ENCODE peak calls at places on chromosome 10, in nine cellular contexts. L, S, N, O, R, W, V, M and Z are unnamed samples.

GRCh38 chr10:73501651-73502050 is 5.8 kb upstream of the PPP3CB start:
- DNase-seq in O (no peak), M (no peak), R (no peak), S (no peak), W (no peak), N (no peak), V (no peak), L (no peak), Z (peak; percentile 15)

GRCh38 chr10:34061846-34062245 is 727.4 kb upstream of the NRP1 start:
- DNase-seq in N (no peak), L (no peak), M (no peak), R (no peak), V (no peak), S (no peak), W (no peak), O (no peak), Z (peak; percentile 63)

GRCh38 chr10:51800121-51800520 is 100.7 kb upstream of the CSTF2T start:
- DNase-seq in S (no peak), N (no peak), W (no peak), M (no peak), V (no peak), L (no peak), O (no peak), R (no peak), Z (no peak)

GRCh38 chr10:73892314-73893080 is 18.1 kb upstream of the CAMK2G start:
- DNase-seq in N (no peak), V (no peak), O (no peak), M (no peak), S (no peak), L (peak; percentile 44), R (no peak), W (no peak), Z (no peak)

GRCh38 chr10:4384254-4384653 is 441.8 kb upstream of the AKR1E2 start:
- DNase-seq in R (no peak), L (no peak), W (no peak), N (no peak), M (no peak), O (no peak), V (no peak), S (no peak), Z (peak; percentile 12)

GRCh38 chr10:28722065-28722803 is 44.9 kb downstream of the BAMBI start:
- DNase-seq in V (peak; percentile 27), O (no peak), L (peak; percentile 17), W (peak; percentile 67), S (no peak), R (no peak), N (no peak), M (peak; percentile 49), Z (no peak)

GRCh38 chr10:31650010-31650409 is 278.6 kb downstream of the ARHGAP12 start:
- DNase-seq in L (peak; percentile 19), S (peak; percentile 53), N (no peak), R (no peak), M (no peak), V (no peak), W (no peak), O (no peak), Z (peak; percentile 13)

GRCh38 chr10:129097776-129098175 is 369.3 kb upstream of the MGMT start:
- DNase-seq in W (no peak), O (no peak), R (no peak), M (no peak), N (no peak), L (no peak), V (no peak), S (no peak), Z (no peak)

GRCh38 chr10:7243873-7244272 is 167.0 kb downstream of the SFMBT2 start:
- DNase-seq in O (no peak), L (no peak), S (no peak), M (no peak), N (no peak), R (no peak), V (no peak), W (no peak), Z (no peak)

GRCh38 chr10:29794776-29795635 is 160.2 kb upstream of the SVIL start:
- DNase-seq in O (no peak), S (no peak), N (no peak), R (no peak), M (no peak), V (no peak), L (no peak), W (no peak), Z (no peak)

GRCh38 chr10:128087884-128088695 is 38.1 kb downstream of the MKI67 start:
- DNase-seq in M (no peak), N (no peak), R (no peak), O (no peak), W (no peak), S (no peak), L (peak; percentile 27), V (no peak), Z (no peak)

GRCh38 chr10:22655312-22655973 is 58.9 kb downstream of the PIP4K2A start:
- DNase-seq in V (no peak), L (peak; percentile 91), R (peak; percentile 60), N (no peak), M (no peak), O (no peak), W (no peak), S (peak; percentile 70), Z (peak; percentile 94)

GRCh38 chr10:91935886-91936285 is 12.3 kb downstream of the BTAF1 start:
- DNase-seq in N (no peak), W (no peak), L (peak; percentile 89), M (no peak), V (no peak), O (no peak), S (no peak), R (no peak), Z (peak; percentile 21)

GRCh38 chr10:86290933-86291615 is 75.5 kb downstream of the GRID1 start:
- DNase-seq in S (no peak), L (no peak), R (no peak), N (no peak), V (no peak), W (peak; percentile 21), O (no peak), M (no peak), Z (no peak)

GRCh38 chr10:45514283-45515270 is 140.6 kb downstream of the ALOX5 start:
- DNase-seq in V (no peak), S (no peak), M (peak; percentile 75), W (no peak), L (peak; percentile 92), R (no peak), O (no peak), N (no peak), Z (peak; percentile 33)

GRCh38 chr10:79084012-79084971 is 15.5 kb downstream of the ZMIZ1 start:
- DNase-seq in M (peak; percentile 19), R (no peak), O (no peak), S (peak; percentile 98), N (no peak), W (no peak), V (no peak), L (peak; percentile 94), Z (peak; percentile 97)

GRCh38 chr10:124349993-124350280 is 68.8 kb downstream of the OAT start:
- DNase-seq in L (no peak), R (no peak), N (no peak), O (no peak), V (no peak), S (no peak), W (no peak), M (no peak), Z (no peak)

GRCh38 chr10:15863733-15864132 is 3.4 kb upstream of the MINDY3 start:
- DNase-seq in R (no peak), V (peak; percentile 82), O (no peak), L (no peak), N (no peak), S (no peak), W (no peak), M (no peak), Z (no peak)

GRCh38 chr10:81288544-81288943 is 586.5 kb upstream of the NRG3 start:
- DNase-seq in R (no peak), M (no peak), W (no peak), S (no peak), V (no peak), O (no peak), N (no peak), L (no peak), Z (no peak)

GRCh38 chr10:100827819-100828743 is 82.7 kb downstream of the PAX2 start:
- DNase-seq in M (peak; percentile 10), W (peak; percentile 85), L (no peak), V (no peak), R (no peak), S (no peak), N (no peak), O (no peak), Z (no peak)

GRCh38 chr10:75236178-75236825 is 545 bp upstream of the COMTD1 start:
- DNase-seq in O (no peak), W (no peak), M (no peak), L (no peak), S (no peak), R (no peak), N (no peak), V (no peak), Z (no peak)

GRCh38 chr10:99612167-99612831 is 7.9 kb downstream of the SLC25A28 start:
- DNase-seq in M (peak; percentile 57), L (peak; percentile 72), N (no peak), S (peak; percentile 55), R (no peak), V (peak; percentile 1), W (no peak), O (no peak), Z (peak; percentile 53)

GRCh38 chr10:49163741-49164140 is 24.4 kb downstream of the TMEM273 start:
- DNase-seq in R (no peak), N (no peak), W (peak; percentile 22), L (no peak), V (no peak), S (no peak), M (no peak), O (no peak), Z (no peak)

GRCh38 chr10:100148353-100149211 is 37.2 kb downstream of the ERLIN1 start:
- DNase-seq in R (no peak), L (peak; percentile 99), W (no peak), V (no peak), N (peak; percentile 13), O (peak; percentile 25), S (peak; percentile 55), M (no peak), Z (peak; percentile 84)

GRCh38 chr10:132893090-132893489 is 49.3 kb downstream of the CFAP46 start:
- DNase-seq in W (no peak), O (no peak), R (no peak), S (no peak), V (no peak), L (no peak), M (no peak), N (no peak), Z (no peak)

GRCh38 chr10:69638642-69639041 is 8.6 kb downstream of the FAM241B start:
- DNase-seq in S (no peak), V (no peak), L (no peak), R (no peak), M (no peak), N (no peak), O (no peak), W (peak; percentile 42), Z (no peak)

GRCh38 chr10:109978481-109978880 is 29.3 kb upstream of the ADD3 start:
- DNase-seq in R (peak; percentile 40), W (peak; percentile 54), V (no peak), S (no peak), L (peak; percentile 61), O (peak; percentile 49), M (no peak), N (peak; percentile 23), Z (peak; percentile 52)

GRCh38 chr10:103395754-103396066 is 565 bp downstream of the ATP5MK start:
- DNase-seq in W (no peak), N (no peak), S (peak; percentile 16), R (no peak), V (no peak), O (no peak), L (peak; percentile 11), M (no peak), Z (peak; percentile 7)

GRCh38 chr10:132670546-132670945 is 115.4 kb downstream of the NKX6-2 start:
- DNase-seq in R (no peak), W (no peak), N (no peak), V (no peak), L (no peak), M (no peak), S (no peak), O (no peak), Z (no peak)

GRCh38 chr10:12872577-12872976 is 128.9 kb downstream of the CCDC3 start:
- DNase-seq in M (no peak), S (no peak), O (no peak), V (no peak), L (no peak), N (no peak), W (no peak), R (no peak), Z (no peak)

GRCh38 chr10:127889605-127890195 is 3.0 kb downstream of the CLRN3 start:
- DNase-seq in O (no peak), N (no peak), R (no peak), W (no peak), S (no peak), L (peak; percentile 64), V (no peak), M (no peak), Z (peak; percentile 84)